ENCODE peak calls at places on chromosome X, in seven cellular contexts. Q is activated CD8-positive, alpha-beta memory T cell treated with anti-CD3 and anti-CD28 coated beads, Interleukin-2, amount 50 U/mL, for 48 hours; S is GM23338; H is activated naive CD4-positive, alpha-beta T cell treated with anti-CD3 and anti-CD28 coated beads for 36 hours; G is iris pigment epithelial cell; A is stimulated activated CD4-positive, alpha-beta T cell treated with anti-CD3 and anti-CD28 coated beads, TNF-alpha, amount 100 ng/mL, for 1 hour; Y is H7. M is an unnamed sample.

GRCh38 chrX:48998391-48998790 is 3.7 kb downstream of the GRIPAP1 start:
- DNase-seq in S (no peak), G (no peak), Q (no peak), A (no peak), H (no peak), Y (no peak), M (no peak)

GRCh38 chrX:55787063-55787462 is 69.5 kb downstream of the RRAGB start:
- DNase-seq in G (no peak), Y (no peak), A (no peak), H (no peak), S (no peak), Q (no peak), M (no peak)

GRCh38 chrX:148958896-148959295 is 458.5 kb downstream of the AFF2 start:
- DNase-seq in H (no peak), Y (no peak), A (no peak), Q (no peak), S (no peak), G (no peak), M (no peak)

GRCh38 chrX:4451591-4451990 is 738.1 kb upstream of the PRKX start:
- DNase-seq in S (no peak), G (no peak), Y (no peak), H (no peak), A (no peak), Q (no peak), M (no peak)

GRCh38 chrX:139560221-139560620 is 29.7 kb downstream of the F9 start:
- DNase-seq in S (no peak), H (no peak), A (no peak), Q (no peak), Y (no peak), G (peak; percentile 8), M (no peak)

GRCh38 chrX:3076416-3076991 is 35.2 kb downstream of the ARSF start:
- DNase-seq in H (no peak), A (no peak), Q (no peak), S (peak; percentile 56), G (no peak), Y (peak; percentile 15), M (no peak)

GRCh38 chrX:46130246-46130645 is 415.0 kb downstream of the ZNF674 start:
- DNase-seq in A (no peak), G (no peak), Y (no peak), S (peak; percentile 1), H (no peak), Q (no peak), M (no peak)

GRCh38 chrX:153778684-153779101 is 2.1 kb upstream of the SRPK3 start:
- DNase-seq in A (no peak), H (no peak), Y (no peak), G (no peak), Q (no peak), S (no peak), M (no peak)

GRCh38 chrX:143635915-143636314 is at the start of gene SLITRK4:
- DNase-seq in Y (peak; percentile 51), A (no peak), Q (no peak), S (peak; percentile 82), G (no peak), H (no peak), M (no peak)

GRCh38 chrX:103063918-103064434 is at the start of gene BEX1:
- DNase-seq in H (peak; percentile 29), Q (peak; percentile 46), A (no peak), Y (peak; percentile 70), G (peak; percentile 61), S (peak; percentile 80), M (peak; percentile 63)

M was measured in upper lobe of right lung.